ENCODE peak calls at places on chromosomes 16 and 17, in eight cellular contexts. W is ovary, O is sigmoid colon, Y is GM12878, R is stomach, H is body of pancreas, I is right lobe of liver, N is adrenal gland. K is an unnamed sample.

GRCh38 chr17:9670596-9670995 is 25.3 kb downstream of the USP43 start:
- DNase-seq in N (no peak), R (no peak), H (no peak), I (no peak), W (no peak), O (no peak), Y (no peak), K (no peak)

GRCh38 chr17:40111221-40112128 is 10.3 kb upstream of the MSL1 start:
- DNase-seq in N (peak; percentile 96), W (peak; percentile 95), R (peak; percentile 86), Y (no peak), I (peak; percentile 92), O (peak; percentile 99), H (peak; percentile 96), K (peak; percentile 92)

GRCh38 chr16:11674001-11674817 is 6.0 kb downstream of the SNN start:
- DNase-seq in H (no peak), W (no peak), O (no peak), Y (no peak), R (no peak), I (no peak), N (no peak), K (no peak)

GRCh38 chr17:69450131-69450530 is 35.6 kb downstream of the MAP2K6 start:
- DNase-seq in H (no peak), Y (no peak), O (no peak), I (no peak), N (no peak), R (no peak), W (no peak), K (no peak)

GRCh38 chr16:63422633-63423032 is 1386.4 kb upstream of the CDH8 start:
- DNase-seq in N (no peak), Y (no peak), H (no peak), O (no peak), W (no peak), R (no peak), I (no peak), K (no peak)

GRCh38 chr16:11155284-11155806 is 100.7 kb downstream of the SOCS1 start:
- DNase-seq in Y (no peak), N (peak; percentile 61), R (no peak), H (no peak), O (no peak), I (no peak), W (no peak), K (peak; percentile 43)

GRCh38 chr16:89324056-89325010 is 106.8 kb downstream of the ZNF778 start:
- DNase-seq in R (no peak), N (no peak), Y (peak; percentile 90), I (no peak), H (peak; percentile 8), W (peak; percentile 36), O (peak; percentile 60), K (no peak)

GRCh38 chr16:10641555-10641952 is 53.2 kb downstream of the TEKT5 start:
- DNase-seq in R (no peak), O (no peak), I (no peak), H (no peak), Y (no peak), W (no peak), N (no peak), K (no peak)

GRCh38 chr17:35117984-35118383 is 1.7 kb downstream of the RAD51D start:
- DNase-seq in Y (peak; percentile 45), I (no peak), N (no peak), R (no peak), O (no peak), H (no peak), W (no peak), K (no peak)

GRCh38 chr17:42485680-42486079 is 27.0 kb downstream of the ATP6V0A1 start:
- DNase-seq in Y (no peak), N (no peak), O (no peak), W (no peak), I (no peak), H (no peak), R (no peak), K (no peak)

GRCh38 chr16:23254338-23254737 is 47.8 kb upstream of the SCNN1B start:
- DNase-seq in I (no peak), H (no peak), R (no peak), N (no peak), W (no peak), Y (no peak), O (no peak), K (no peak)

DNA sequence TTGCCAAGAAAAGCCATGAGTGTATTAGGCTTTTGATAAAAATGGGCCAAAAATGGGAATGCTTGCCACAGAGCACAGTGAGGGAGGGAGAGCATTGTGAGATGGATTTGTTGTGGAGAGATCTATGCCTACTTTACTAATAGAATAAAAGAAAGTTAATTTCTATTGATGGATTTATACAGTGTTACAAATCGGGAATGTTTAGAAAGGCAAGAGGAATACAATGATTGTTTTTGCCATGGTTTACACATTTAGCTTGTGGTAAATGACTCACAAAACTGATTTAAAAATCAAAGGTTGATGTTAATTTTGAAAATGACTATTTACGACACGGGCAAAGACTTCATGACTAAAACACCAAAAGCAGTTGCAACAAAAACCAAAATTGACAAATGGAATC is 16.6 kb downstream of the CCL4 start:
- DNase-seq in O (no peak), H (no peak), I (no peak), R (no peak), Y (no peak), W (no peak), N (no peak), K (no peak)
- TF ChIP-seq POLR2A in O (no peak), H (no peak), I (no peak), R (no peak), Y (no peak), W (no peak), N (no peak), K (no peak)

DNA sequence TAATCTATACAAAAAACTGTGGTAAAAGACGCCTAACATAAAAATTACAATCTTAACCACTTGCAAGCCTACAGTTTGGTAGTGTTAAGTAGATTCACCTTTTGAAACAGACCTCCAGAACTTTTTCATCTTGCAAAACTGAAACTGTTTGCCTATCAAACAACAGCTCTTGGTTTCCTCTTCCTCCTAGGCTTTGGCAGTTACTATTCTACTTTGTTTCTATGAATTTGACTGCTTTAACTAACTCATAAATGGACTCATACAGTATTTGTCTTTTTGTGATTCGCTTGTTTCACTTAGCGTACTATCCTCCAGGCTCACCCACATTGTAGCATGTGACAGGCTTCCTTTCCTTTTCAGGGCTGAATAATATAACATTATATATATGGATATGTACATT is 97.0 kb downstream of the PRKCA start:
- DNase-seq in O (no peak), Y (no peak), H (no peak), I (no peak), N (no peak), R (no peak), W (no peak), K (no peak)
- H3K4me3 ChIP-seq in O (no peak overlapping the region), Y (no peak overlapping the region), H (no peak overlapping the region), I (no peak overlapping the region), N (no peak overlapping the region), R (no peak overlapping the region), W (no peak overlapping the region), K (no peak overlapping the region)

GRCh38 chr17:61401280-61402072 is 1.8 kb downstream of the TBX2 start:
- DNase-seq in W (no peak), O (no peak), I (no peak), H (no peak), N (no peak), Y (no peak), R (no peak), K (no peak)

GRCh38 chr17:61398721-61399130 is 917 bp upstream of the TBX2 start:
- DNase-seq in I (no peak), Y (no peak), R (no peak), W (no peak), N (no peak), H (no peak), O (no peak), K (no peak)

GRCh38 chr17:61400058-61400785 is 579 bp downstream of the TBX2 start:
- DNase-seq in Y (no peak), R (no peak), H (no peak), O (peak; percentile 60), W (no peak), N (no peak), I (no peak), K (no peak)

GRCh38 chr17:61400786-61401279 is 1.2 kb downstream of the TBX2 start:
- DNase-seq in O (peak; percentile 58), H (no peak), R (no peak), I (no peak), Y (no peak), N (no peak), W (no peak), K (no peak)

GRCh38 chr17:61399131-61400057 is at the start of gene TBX2:
- DNase-seq in W (peak; percentile 69), I (peak; percentile 78), N (peak; percentile 60), R (peak; percentile 51), O (peak; percentile 78), Y (no peak), H (peak; percentile 50), K (peak; percentile 90)
- TF ChIP-seq POLR2A in W (no peak), I (peak; percentile 48), N (no peak), R (no peak), O (no peak), Y (no peak), H (no peak), K (no peak)

GRCh38 chr17:58360664-58361063 is 8.7 kb upstream of the SUPT4H1 start:
- DNase-seq in Y (no peak), N (peak; percentile 35), W (no peak), H (no peak), R (peak; percentile 44), I (no peak), O (no peak), K (no peak)
- H3K4me3 ChIP-seq in Y (no peak overlapping the region), N (no peak overlapping the region), W (no peak overlapping the region), H (no peak overlapping the region), R (no peak overlapping the region), I (no peak overlapping the region), O (no peak overlapping the region), K (no peak overlapping the region)

GRCh38 chr17:77570565-77570898 is 388.0 kb upstream of the TNRC6C start:
- DNase-seq in Y (no peak), W (no peak), N (no peak), I (no peak), O (no peak), H (no peak), R (no peak), K (no peak)

GRCh38 chr17:77572065-77572601 is 386.4 kb upstream of the TNRC6C start:
- DNase-seq in Y (no peak), R (no peak), H (no peak), N (no peak), W (no peak), O (no peak), I (no peak), K (no peak)

GRCh38 chr17:77572851-77573250 is 385.7 kb upstream of the TNRC6C start:
- DNase-seq in Y (no peak), R (no peak), O (no peak), N (no peak), W (no peak), H (no peak), I (no peak), K (no peak)

GRCh38 chr17:77571141-77571540 is 387.4 kb upstream of the TNRC6C start:
- DNase-seq in H (no peak), N (no peak), I (no peak), R (no peak), Y (no peak), O (no peak), W (no peak), K (no peak)

GRCh38 chr17:77571562-77571981 is 386.9 kb upstream of the TNRC6C start:
- DNase-seq in H (no peak), N (no peak), W (no peak), O (no peak), R (peak; percentile 32), I (no peak), Y (no peak), K (no peak)
- TF ChIP-seq POLR2A in H (no peak), N (no peak), W (no peak), O (no peak), R (no peak), I (no peak), Y (no peak), K (no peak)

GRCh38 chr16:87474566-87474996 is 18.2 kb downstream of the ZCCHC14 start:
- DNase-seq in R (no peak), O (no peak), H (no peak), N (peak; percentile 86), W (peak; percentile 18), Y (no peak), I (no peak), K (no peak)
- H3K4me3 ChIP-seq in R (no peak overlapping the region), O (no peak overlapping the region), H (no peak overlapping the region), N (no peak overlapping the region), W (no peak overlapping the region), Y (no peak overlapping the region), I (no peak overlapping the region), K (no peak overlapping the region)